ENCODE peak calls at places on chromosome 2, in nine cellular contexts. V is AG10803, K is D341Med, B is prostate gland, M is endodermal cell, F is A549, X is IMR-90, P is activated T-cell treated with anti-CD3 and anti-CD28 coated beads for 24 hours, N is ELR. S is an unnamed sample.

GRCh38 chr2:203691149-203691548 is 15.3 kb upstream of the CD28 start:
- DNase-seq in N (no peak), K (no peak), M (no peak), X (no peak), B (no peak), V (no peak), P (no peak), F (no peak), S (no peak)

GRCh38 chr2:232609607-232610006 is 23.8 kb upstream of the EFHD1 start:
- DNase-seq in M (no peak), P (no peak), F (no peak), K (no peak), B (no peak), N (no peak), X (no peak), V (no peak), S (no peak)

GRCh38 chr2:240300261-240300821 is 135.1 kb upstream of the GPC1 start:
- DNase-seq in X (no peak), B (no peak), F (no peak), K (no peak), P (no peak), V (peak), N (no peak), M (peak), S (no peak)

GRCh38 chr2:23287250-23287704 is 97.7 kb upstream of the KLHL29 start:
- DNase-seq in B (peak), F (no peak), V (peak), P (no peak), N (no peak), M (no peak), K (no peak), X (peak), S (no peak)

GRCh38 chr2:96239745-96240264 is 26.0 kb downstream of the TMEM127 start:
- DNase-seq in X (no peak), N (no peak), M (no peak), F (no peak), K (no peak), V (no peak), B (no peak), P (no peak), S (no peak)

GRCh38 chr2:224712346-224712745 is 3.8 kb downstream of the CCDC195 start:
- DNase-seq in M (no peak), V (peak), K (no peak), F (no peak), N (no peak), B (no peak), X (peak), P (no peak), S (no peak)

GRCh38 chr2:144443837-144444236 is 76.1 kb downstream of the ZEB2 start:
- DNase-seq in N (no peak), P (no peak), B (no peak), X (no peak), M (no peak), K (no peak), V (no peak), F (no peak), S (no peak)

GRCh38 chr2:8638327-8638726 is 43.5 kb upstream of the ID2 start:
- DNase-seq in M (peak), B (no peak), X (no peak), K (no peak), N (no peak), V (no peak), P (no peak), F (no peak), S (no peak)

GRCh38 chr2:225177098-225177497 is 134.8 kb upstream of the DOCK10 start:
- DNase-seq in X (peak), N (peak), B (no peak), V (peak), M (no peak), P (no peak), F (no peak), K (no peak), S (no peak)

GRCh38 chr2:235762832-235763598 is 269.2 kb downstream of the AGAP1 start:
- DNase-seq in P (no peak), F (no peak), V (no peak), B (no peak), K (no peak), M (peak), X (no peak), N (no peak), S (no peak)

GRCh38 chr2:152428800-152429637 is 94.0 kb downstream of the FMNL2 start:
- DNase-seq in V (no peak), B (no peak), K (no peak), P (no peak), M (no peak), N (no peak), X (no peak), F (no peak), S (no peak)

GRCh38 chr2:8578335-8579244 is 103.3 kb upstream of the ID2 start:
- DNase-seq in N (no peak), F (no peak), K (no peak), V (no peak), P (no peak), B (no peak), M (no peak), X (peak), S (no peak)

GRCh38 chr2:20092901-20093235 is 41.4 kb upstream of the LAPTM4A start:
- DNase-seq in V (no peak), X (no peak), M (no peak), B (no peak), K (no peak), F (no peak), P (no peak), N (no peak), S (no peak)

GRCh38 chr2:18829976-18830375 is 240.6 kb upstream of the NT5C1B start:
- DNase-seq in P (no peak), F (no peak), K (no peak), X (no peak), N (peak), V (peak), M (no peak), B (no peak), S (no peak)

GRCh38 chr2:71578665-71579371 is 125.5 kb downstream of the DYSF start:
- DNase-seq in B (no peak), F (no peak), K (no peak), M (no peak), P (no peak), V (peak), N (no peak), X (peak), S (no peak)

GRCh38 chr2:46315103-46315890 is 18.1 kb downstream of the EPAS1 start:
- DNase-seq in P (no peak), K (no peak), V (peak), X (peak), N (peak), F (peak), M (no peak), B (peak), S (no peak)

GRCh38 chr2:9228088-9228751 is 21.6 kb downstream of the ASAP2 start:
- DNase-seq in K (no peak), X (peak), V (peak), P (no peak), N (peak), M (no peak), B (no peak), F (no peak), S (no peak)

GRCh38 chr2:151437630-151438029 is 27.9 kb downstream of the RIF1 start:
- DNase-seq in F (no peak), K (no peak), V (peak), X (peak), B (no peak), N (peak), P (no peak), M (no peak), S (no peak)